ENCODE peak calls at places on chromosomes 2 and 18, in six cellular contexts. Y is GM12878, G is PC-9, B is endothelial cell, Q is IMR-90, H is HL-60. N is an unnamed sample.

GRCh38 chr2:46179037-46179621 is 118.1 kb upstream of the EPAS1 start:
- DNase-seq in Y (peak), G (peak), B (no peak), Q (peak), H (no peak), N (peak)

GRCh38 chr2:171432969-171433762 is 624 bp downstream of the METTL8 start:
- DNase-seq in Y (no peak), G (peak), B (no peak), Q (peak), H (peak), N (peak)

GRCh38 chr18:13614701-13615288 is 111.6 kb downstream of the FAM210A start:
- DNase-seq in Y (no peak), G (no peak), B (no peak), Q (no peak), H (no peak), N (no peak)

GRCh38 chr2:151851761-151852160 is 23.5 kb upstream of the ARL5A start:
- DNase-seq in Y (no peak), G (peak), B (no peak), Q (no peak), H (no peak), N (no peak)

GRCh38 chr2:1653956-1654695 is 90.2 kb downstream of the PXDN start:
- DNase-seq in Y (no peak), G (no peak), B (no peak), Q (peak), H (no peak), N (no peak)

GRCh38 chr18:57002627-57003026 is 144.3 kb upstream of the BOD1L2 start:
- DNase-seq in Y (no peak), G (no peak), B (no peak), Q (no peak), H (no peak), N (no peak)

GRCh38 chr2:26396734-26397298 is 4.9 kb upstream of the DRC1 start:
- DNase-seq in Y (no peak), G (no peak), B (no peak), Q (no peak), H (peak), N (no peak)

GRCh38 chr2:216538538-216538937 is 39.9 kb downstream of the RPL37A start:
- DNase-seq in Y (no peak), G (no peak), B (no peak), Q (no peak), H (no peak), N (no peak)

GRCh38 chr2:48529189-48529588 is 765 bp upstream of the STON1 start:
- DNase-seq in Y (no peak), G (no peak), B (no peak), Q (no peak), H (no peak), N (peak)

GRCh38 chr2:97758131-97758705 is 44.8 kb downstream of the ZAP70 start:
- DNase-seq in Y (no peak), G (no peak), B (no peak), Q (peak), H (no peak), N (no peak)

GRCh38 chr2:3627500-3628100 is 30.4 kb upstream of the ALLC start:
- DNase-seq in Y (no peak), G (no peak), B (no peak), Q (no peak), H (no peak), N (no peak)

GRCh38 chr2:241933175-241933911 is 63.8 kb downstream of the RTP5 start:
- DNase-seq in Y (no peak), G (no peak), B (no peak), Q (no peak), H (no peak), N (no peak)

GRCh38 chr2:37414470-37414949 is 70.1 kb downstream of the QPCT start:
- DNase-seq in Y (peak), G (peak), B (no peak), Q (peak), H (peak), N (no peak)

GRCh38 chr18:39453882-39454281 is 1888.3 kb upstream of the CELF4 start:
- DNase-seq in Y (no peak), G (no peak), B (peak), Q (peak), H (no peak), N (no peak)

GRCh38 chr18:62880034-62880433 is 164.7 kb downstream of the PHLPP1 start:
- DNase-seq in Y (no peak), G (no peak), B (no peak), Q (no peak), H (no peak), N (no peak)

GRCh38 chr18:62881509-62882016 is 166.2 kb downstream of the PHLPP1 start:
- DNase-seq in Y (no peak), G (peak), B (no peak), Q (peak), H (no peak), N (no peak)

GRCh38 chr18:62878305-62878704 is 163.0 kb downstream of the PHLPP1 start:
- DNase-seq in Y (no peak), G (no peak), B (no peak), Q (no peak), H (no peak), N (no peak)

GRCh38 chr18:62877448-62878221 is 162.3 kb downstream of the PHLPP1 start:
- DNase-seq in Y (no peak), G (no peak), B (no peak), Q (peak), H (no peak), N (no peak)

GRCh38 chr18:62880673-62881364 is 165.5 kb downstream of the PHLPP1 start:
- DNase-seq in Y (no peak), G (no peak), B (no peak), Q (no peak), H (no peak), N (no peak)
- TF ChIP-seq CTCF in Y (no peak), G (no peak), B (no peak), Q (no peak), H (no peak), N (no peak)

GRCh38 chr2:30232027-30232800 is 880 bp downstream of the LBH start:
- DNase-seq in Y (no peak), G (no peak), B (peak), Q (peak), H (peak), N (peak)

GRCh38 chr2:30229596-30229995 is 1.7 kb upstream of the LBH start:
- DNase-seq in Y (no peak), G (no peak), B (no peak), Q (no peak), H (no peak), N (no peak)

GRCh38 chr2:30230855-30231725 is at the start of gene LBH:
- DNase-seq in Y (peak), G (no peak), B (peak), Q (peak), H (no peak), N (peak)

GRCh38 chr2:30231726-30232026 is 342 bp downstream of the LBH start:
- DNase-seq in Y (no peak), G (no peak), B (no peak), Q (no peak), H (peak), N (no peak)

DNA sequence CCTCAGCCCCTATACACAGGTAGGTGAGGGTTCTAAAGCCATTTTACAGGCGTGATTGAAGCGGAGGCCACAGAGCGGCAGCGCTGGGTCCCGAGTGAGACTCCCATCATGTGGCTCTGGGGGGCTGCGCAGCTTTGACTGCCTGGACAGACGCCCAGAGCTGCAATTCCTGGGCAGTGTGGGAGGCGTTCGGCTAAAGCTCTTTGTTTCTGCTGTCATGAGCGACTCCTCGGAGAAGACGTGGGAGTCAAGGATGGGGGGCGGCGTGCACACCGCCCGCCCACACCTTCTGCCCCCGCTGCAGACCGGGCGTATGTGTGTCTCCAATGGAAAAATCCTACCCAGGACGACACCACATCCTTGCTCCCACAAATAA is 867 bp upstream of the LBH start:
- DNase-seq in Y (no peak), G (no peak), B (peak), Q (peak), H (no peak), N (peak)
- TF ChIP-seq CTCF in Y (no peak), G (no peak), B (no peak), Q (peak), H (no peak), N (no peak)

GRCh38 chr2:162073776-162074578 is at the start of gene DPP4:
- DNase-seq in Y (no peak), G (no peak), B (peak), Q (peak), H (peak), N (peak)
- TF ChIP-seq CTCF in Y (no peak), G (no peak), B (no peak), Q (no peak), H (no peak), N (no peak)

DNA sequence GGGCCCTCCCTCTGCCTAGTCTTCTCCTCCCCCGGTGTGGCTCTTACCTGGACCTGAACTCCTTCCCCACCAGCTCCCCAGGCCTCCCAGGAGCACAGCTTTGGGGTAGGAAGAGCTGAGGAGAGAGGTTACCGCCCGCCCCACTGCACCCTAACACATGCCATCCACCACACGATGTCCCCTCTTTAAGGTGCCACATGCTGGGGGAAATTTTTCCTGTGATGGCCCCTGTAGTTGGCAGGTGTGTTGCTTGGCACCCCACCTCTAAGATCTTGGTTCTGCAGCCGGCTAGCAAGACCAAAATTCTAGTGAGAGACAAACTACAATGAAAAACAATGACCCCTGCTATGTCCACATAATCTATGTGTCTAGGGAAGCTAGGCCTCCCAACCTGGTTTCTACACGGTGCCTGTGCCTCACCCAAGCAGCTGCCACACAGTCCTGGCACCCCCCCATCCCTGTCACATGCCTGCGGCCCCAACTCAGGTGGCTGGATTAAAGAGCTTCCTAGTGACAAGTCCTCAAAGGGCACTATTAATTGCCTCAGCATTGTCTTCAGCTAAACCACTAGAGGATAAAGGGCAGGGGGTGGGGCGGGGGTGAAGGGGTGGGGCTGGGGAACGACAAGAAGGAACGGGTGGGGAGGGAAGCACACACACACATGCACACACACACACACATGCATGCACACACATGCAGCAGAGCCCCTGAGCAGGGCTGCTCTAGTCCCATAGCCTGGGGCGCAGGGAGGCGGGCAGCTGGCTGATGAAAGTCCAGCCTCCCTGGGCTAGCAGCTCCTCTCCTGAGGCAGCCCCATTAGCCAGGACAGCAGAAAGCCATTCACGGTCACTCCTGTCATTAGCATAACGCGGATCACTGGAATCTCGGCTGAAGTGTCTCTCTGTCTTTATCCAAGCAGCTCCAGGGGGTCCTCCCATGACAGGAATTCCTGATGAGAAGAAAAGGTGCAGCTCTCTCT is 7.2 kb upstream of the TEX261 start:
- DNase-seq in Y (no peak), G (no peak), B (no peak), Q (no peak), H (no peak), N (peak)
- TF ChIP-seq CTCF in Y (no peak), G (no peak), B (no peak), Q (no peak), H (no peak), N (no peak)

GRCh38 chr2:158131483-158131912 is 29.8 kb downstream of the UPP2 start:
- DNase-seq in Y (no peak), G (no peak), B (no peak), Q (no peak), H (no peak), N (no peak)
- TF ChIP-seq CTCF in Y (no peak), G (no peak), B (no peak), Q (no peak), H (no peak), N (no peak)

GRCh38 chr18:26386002-26386401 is 159.8 kb downstream of the TAF4B start:
- DNase-seq in Y (no peak), G (peak), B (no peak), Q (peak), H (no peak), N (no peak)
- TF ChIP-seq CTCF in Y (no peak), G (no peak), B (no peak), Q (no peak), H (no peak), N (no peak)